ENCODE peak calls at places on chromosome 19, in eight cellular contexts. One of them, this sample, is unnamed.

GRCh38 chr19:55633866-55634265 is 6.9 kb upstream of the ZNF580 start:
- DNase-seq in germinal center: no peak
- DNase-seq in type B pancreatic cell: no peak
- DNase-seq in tibial nerve: no peak
- DNase-seq in fibroblast of gingiva: no peak
- DNase-seq in H9: no peak
- DNase-seq in stimulated activated CD4-positive, alpha-beta T cell treated with anti-CD3 and anti-CD28 coated beads, Interleukin-2, amount 100 ng/mL, for 48 hours: no peak
- DNase-seq in effector memory CD4-positive, alpha-beta T cell: no peak
- DNase-seq in this sample: no peak

GRCh38 chr19:10936661-10937084 is 8.1 kb downstream of the TIMM29 start:
- DNase-seq in effector memory CD4-positive, alpha-beta T cell: no peak
- DNase-seq in germinal center: peak; percentile 57
- DNase-seq in type B pancreatic cell: no peak
- DNase-seq in H9: peak; percentile 78
- DNase-seq in stimulated activated CD4-positive, alpha-beta T cell treated with anti-CD3 and anti-CD28 coated beads, Interleukin-2, amount 100 ng/mL, for 48 hours: no peak
- DNase-seq in fibroblast of gingiva: peak; percentile 69
- DNase-seq in tibial nerve: peak; percentile 66
- DNase-seq in this sample: peak; percentile 44

GRCh38 chr19:723714-724113 is 15.0 kb downstream of the PALM start:
- DNase-seq in type B pancreatic cell: no peak
- DNase-seq in stimulated activated CD4-positive, alpha-beta T cell treated with anti-CD3 and anti-CD28 coated beads, Interleukin-2, amount 100 ng/mL, for 48 hours: no peak
- DNase-seq in effector memory CD4-positive, alpha-beta T cell: no peak
- DNase-seq in H9: no peak
- DNase-seq in germinal center: no peak
- DNase-seq in tibial nerve: no peak
- DNase-seq in fibroblast of gingiva: no peak
- DNase-seq in this sample: no peak

GRCh38 chr19:31533114-31533513 is 183.9 kb upstream of the TSHZ3 start:
- DNase-seq in germinal center: no peak
- DNase-seq in tibial nerve: no peak
- DNase-seq in effector memory CD4-positive, alpha-beta T cell: no peak
- DNase-seq in stimulated activated CD4-positive, alpha-beta T cell treated with anti-CD3 and anti-CD28 coated beads, Interleukin-2, amount 100 ng/mL, for 48 hours: no peak
- DNase-seq in type B pancreatic cell: peak; percentile 34
- DNase-seq in H9: no peak
- DNase-seq in fibroblast of gingiva: no peak
- DNase-seq in this sample: no peak

GRCh38 chr19:3433313-3433712 is 47.0 kb downstream of the SMIM24 start:
- DNase-seq in germinal center: no peak
- DNase-seq in effector memory CD4-positive, alpha-beta T cell: no peak
- DNase-seq in fibroblast of gingiva: no peak
- DNase-seq in type B pancreatic cell: no peak
- DNase-seq in stimulated activated CD4-positive, alpha-beta T cell treated with anti-CD3 and anti-CD28 coated beads, Interleukin-2, amount 100 ng/mL, for 48 hours: no peak
- DNase-seq in tibial nerve: no peak
- DNase-seq in H9: no peak
- DNase-seq in this sample: no peak

GRCh38 chr19:38718747-38719543 is 25.3 kb downstream of the CAPN12 start:
- DNase-seq in tibial nerve: no peak
- DNase-seq in germinal center: no peak
- DNase-seq in fibroblast of gingiva: peak; percentile 86
- DNase-seq in H9: peak; percentile 74
- DNase-seq in type B pancreatic cell: no peak
- DNase-seq in stimulated activated CD4-positive, alpha-beta T cell treated with anti-CD3 and anti-CD28 coated beads, Interleukin-2, amount 100 ng/mL, for 48 hours: no peak
- DNase-seq in effector memory CD4-positive, alpha-beta T cell: no peak
- DNase-seq in this sample: peak; percentile 72

GRCh38 chr19:9309974-9310446 is 372 bp upstream of the ZNF699 start:
- DNase-seq in tibial nerve: peak; percentile 87
- DNase-seq in germinal center: peak; percentile 81
- DNase-seq in fibroblast of gingiva: no peak
- DNase-seq in H9: peak; percentile 95
- DNase-seq in stimulated activated CD4-positive, alpha-beta T cell treated with anti-CD3 and anti-CD28 coated beads, Interleukin-2, amount 100 ng/mL, for 48 hours: peak; percentile 81
- DNase-seq in effector memory CD4-positive, alpha-beta T cell: no peak
- DNase-seq in type B pancreatic cell: peak; percentile 90
- DNase-seq in this sample: no peak

GRCh38 chr19:55867101-55867500 is 30.8 kb downstream of the NLRP4 start:
- DNase-seq in germinal center: no peak
- DNase-seq in fibroblast of gingiva: no peak
- DNase-seq in H9: no peak
- DNase-seq in type B pancreatic cell: no peak
- DNase-seq in tibial nerve: no peak
- DNase-seq in effector memory CD4-positive, alpha-beta T cell: no peak
- DNase-seq in stimulated activated CD4-positive, alpha-beta T cell treated with anti-CD3 and anti-CD28 coated beads, Interleukin-2, amount 100 ng/mL, for 48 hours: no peak
- DNase-seq in this sample: no peak

GRCh38 chr19:17737690-17738153 is 13.6 kb upstream of the FCHO1 start:
- DNase-seq in fibroblast of gingiva: no peak
- DNase-seq in germinal center: no peak
- DNase-seq in tibial nerve: no peak
- DNase-seq in stimulated activated CD4-positive, alpha-beta T cell treated with anti-CD3 and anti-CD28 coated beads, Interleukin-2, amount 100 ng/mL, for 48 hours: no peak
- DNase-seq in effector memory CD4-positive, alpha-beta T cell: no peak
- DNase-seq in H9: no peak
- DNase-seq in type B pancreatic cell: no peak
- DNase-seq in this sample: no peak

GRCh38 chr19:29478578-29479565 is 46.9 kb upstream of the VSTM2B start:
- DNase-seq in germinal center: no peak
- DNase-seq in fibroblast of gingiva: no peak
- DNase-seq in effector memory CD4-positive, alpha-beta T cell: no peak
- DNase-seq in tibial nerve: no peak
- DNase-seq in stimulated activated CD4-positive, alpha-beta T cell treated with anti-CD3 and anti-CD28 coated beads, Interleukin-2, amount 100 ng/mL, for 48 hours: no peak
- DNase-seq in type B pancreatic cell: peak; percentile 72
- DNase-seq in H9: peak; percentile 90
- DNase-seq in this sample: peak; percentile 35

GRCh38 chr19:10686661-10687517 is 14.3 kb upstream of the QTRT1 start:
- DNase-seq in germinal center: no peak
- DNase-seq in tibial nerve: no peak
- DNase-seq in type B pancreatic cell: no peak
- DNase-seq in H9: no peak
- DNase-seq in fibroblast of gingiva: peak; percentile 29
- DNase-seq in stimulated activated CD4-positive, alpha-beta T cell treated with anti-CD3 and anti-CD28 coated beads, Interleukin-2, amount 100 ng/mL, for 48 hours: no peak
- DNase-seq in effector memory CD4-positive, alpha-beta T cell: no peak
- DNase-seq in this sample: peak; percentile 74

GRCh38 chr19:40960062-40960685 is 30.9 kb upstream of the CYP2B6 start:
- DNase-seq in effector memory CD4-positive, alpha-beta T cell: no peak
- DNase-seq in fibroblast of gingiva: no peak
- DNase-seq in germinal center: no peak
- DNase-seq in H9: no peak
- DNase-seq in type B pancreatic cell: no peak
- DNase-seq in tibial nerve: no peak
- DNase-seq in stimulated activated CD4-positive, alpha-beta T cell treated with anti-CD3 and anti-CD28 coated beads, Interleukin-2, amount 100 ng/mL, for 48 hours: no peak
- DNase-seq in this sample: no peak

GRCh38 chr19:55671054-55671378 is 4.0 kb upstream of the EPN1 start:
- DNase-seq in germinal center: no peak
- DNase-seq in type B pancreatic cell: no peak
- DNase-seq in tibial nerve: no peak
- DNase-seq in stimulated activated CD4-positive, alpha-beta T cell treated with anti-CD3 and anti-CD28 coated beads, Interleukin-2, amount 100 ng/mL, for 48 hours: no peak
- DNase-seq in effector memory CD4-positive, alpha-beta T cell: no peak
- DNase-seq in H9: no peak
- DNase-seq in fibroblast of gingiva: no peak
- DNase-seq in this sample: no peak

GRCh38 chr19:48094129-48094842 is 16.3 kb downstream of the PLA2G4C start:
- DNase-seq in tibial nerve: no peak
- DNase-seq in H9: no peak
- DNase-seq in type B pancreatic cell: no peak
- DNase-seq in stimulated activated CD4-positive, alpha-beta T cell treated with anti-CD3 and anti-CD28 coated beads, Interleukin-2, amount 100 ng/mL, for 48 hours: no peak
- DNase-seq in germinal center: no peak
- DNase-seq in fibroblast of gingiva: no peak
- DNase-seq in effector memory CD4-positive, alpha-beta T cell: no peak
- DNase-seq in this sample: no peak

GRCh38 chr19:42197375-42197817 is 20.1 kb downstream of the DEDD2 start:
- DNase-seq in type B pancreatic cell: no peak
- DNase-seq in tibial nerve: no peak
- DNase-seq in germinal center: no peak
- DNase-seq in effector memory CD4-positive, alpha-beta T cell: no peak
- DNase-seq in stimulated activated CD4-positive, alpha-beta T cell treated with anti-CD3 and anti-CD28 coated beads, Interleukin-2, amount 100 ng/mL, for 48 hours: no peak
- DNase-seq in fibroblast of gingiva: no peak
- DNase-seq in H9: peak; percentile 66
- DNase-seq in this sample: no peak

GRCh38 chr19:16112778-16113177 is 1.1 kb downstream of the RAB8A start:
- DNase-seq in fibroblast of gingiva: no peak
- DNase-seq in stimulated activated CD4-positive, alpha-beta T cell treated with anti-CD3 and anti-CD28 coated beads, Interleukin-2, amount 100 ng/mL, for 48 hours: no peak
- DNase-seq in effector memory CD4-positive, alpha-beta T cell: no peak
- DNase-seq in H9: no peak
- DNase-seq in type B pancreatic cell: no peak
- DNase-seq in germinal center: no peak
- DNase-seq in tibial nerve: no peak
- DNase-seq in this sample: no peak

GRCh38 chr19:1657632-1658445 is 5.4 kb upstream of the TCF3 start:
- DNase-seq in H9: peak; percentile 24
- DNase-seq in stimulated activated CD4-positive, alpha-beta T cell treated with anti-CD3 and anti-CD28 coated beads, Interleukin-2, amount 100 ng/mL, for 48 hours: no peak
- DNase-seq in effector memory CD4-positive, alpha-beta T cell: no peak
- DNase-seq in germinal center: no peak
- DNase-seq in tibial nerve: no peak
- DNase-seq in type B pancreatic cell: no peak
- DNase-seq in fibroblast of gingiva: no peak
- DNase-seq in this sample: no peak

GRCh38 chr19:10104665-10105221 is 1.4 kb upstream of the PPAN start:
- DNase-seq in stimulated activated CD4-positive, alpha-beta T cell treated with anti-CD3 and anti-CD28 coated beads, Interleukin-2, amount 100 ng/mL, for 48 hours: peak; percentile 63
- DNase-seq in germinal center: peak; percentile 56
- DNase-seq in type B pancreatic cell: no peak
- DNase-seq in tibial nerve: no peak
- DNase-seq in effector memory CD4-positive, alpha-beta T cell: peak; percentile 82
- DNase-seq in fibroblast of gingiva: no peak
- DNase-seq in H9: no peak
- DNase-seq in this sample: no peak

GRCh38 chr19:1847348-1847683 is 967 bp downstream of the REXO1 start:
- DNase-seq in H9: no peak
- DNase-seq in germinal center: no peak
- DNase-seq in fibroblast of gingiva: no peak
- DNase-seq in stimulated activated CD4-positive, alpha-beta T cell treated with anti-CD3 and anti-CD28 coated beads, Interleukin-2, amount 100 ng/mL, for 48 hours: no peak
- DNase-seq in type B pancreatic cell: no peak
- DNase-seq in effector memory CD4-positive, alpha-beta T cell: no peak
- DNase-seq in tibial nerve: no peak
- DNase-seq in this sample: no peak

GRCh38 chr19:42021185-42021584 is 27.2 kb upstream of the ATP1A3 start:
- DNase-seq in H9: no peak
- DNase-seq in tibial nerve: no peak
- DNase-seq in fibroblast of gingiva: no peak
- DNase-seq in germinal center: no peak
- DNase-seq in effector memory CD4-positive, alpha-beta T cell: no peak
- DNase-seq in stimulated activated CD4-positive, alpha-beta T cell treated with anti-CD3 and anti-CD28 coated beads, Interleukin-2, amount 100 ng/mL, for 48 hours: no peak
- DNase-seq in type B pancreatic cell: no peak
- DNase-seq in this sample: no peak

GRCh38 chr19:19205416-19206410 is 2.5 kb upstream of the NR2C2AP start:
- DNase-seq in type B pancreatic cell: no peak
- DNase-seq in fibroblast of gingiva: no peak
- DNase-seq in stimulated activated CD4-positive, alpha-beta T cell treated with anti-CD3 and anti-CD28 coated beads, Interleukin-2, amount 100 ng/mL, for 48 hours: no peak
- DNase-seq in H9: no peak
- DNase-seq in tibial nerve: no peak
- DNase-seq in germinal center: no peak
- DNase-seq in effector memory CD4-positive, alpha-beta T cell: no peak
- DNase-seq in this sample: peak; percentile 38

GRCh38 chr19:10625003-10625761 is at the start of gene SLC44A2:
- DNase-seq in type B pancreatic cell: peak; percentile 89
- DNase-seq in tibial nerve: peak; percentile 61
- DNase-seq in stimulated activated CD4-positive, alpha-beta T cell treated with anti-CD3 and anti-CD28 coated beads, Interleukin-2, amount 100 ng/mL, for 48 hours: no peak
- DNase-seq in germinal center: no peak
- DNase-seq in H9: peak; percentile 87
- DNase-seq in effector memory CD4-positive, alpha-beta T cell: no peak
- DNase-seq in fibroblast of gingiva: peak; percentile 59
- DNase-seq in this sample: peak; percentile 71

GRCh38 chr19:32345261-32346207 is at the start of gene ZNF507:
- DNase-seq in stimulated activated CD4-positive, alpha-beta T cell treated with anti-CD3 and anti-CD28 coated beads, Interleukin-2, amount 100 ng/mL, for 48 hours: peak; percentile 84
- DNase-seq in type B pancreatic cell: peak; percentile 92
- DNase-seq in effector memory CD4-positive, alpha-beta T cell: peak; percentile 65
- DNase-seq in fibroblast of gingiva: peak; percentile 62
- DNase-seq in tibial nerve: peak; percentile 76
- DNase-seq in H9: peak; percentile 86
- DNase-seq in germinal center: peak; percentile 93
- DNase-seq in this sample: peak; percentile 49